ENCODE peak calls at places on chromosomes 16 and 17, in five cellular contexts. One of them, this sample, is unnamed.

GRCh38 chr16:55532227-55532626 is 23.4 kb downstream of the LPCAT2 start:
- DNase-seq in effector memory CD4-positive, alpha-beta T cell: no peak
- DNase-seq in right lobe of liver: no peak
- DNase-seq in MM.1S: no peak
- DNase-seq in CD4-positive, alpha-beta T cell: no peak
- DNase-seq in this sample: no peak

GRCh38 chr16:27154573-27155521 is 48.5 kb upstream of the KDM8 start:
- DNase-seq in effector memory CD4-positive, alpha-beta T cell: peak
- DNase-seq in right lobe of liver: peak
- DNase-seq in MM.1S: peak
- DNase-seq in CD4-positive, alpha-beta T cell: peak
- DNase-seq in this sample: peak

GRCh38 chr17:73770115-73770848 is 126.0 kb upstream of the SDK2 start:
- DNase-seq in effector memory CD4-positive, alpha-beta T cell: no peak
- DNase-seq in right lobe of liver: peak
- DNase-seq in MM.1S: no peak
- DNase-seq in CD4-positive, alpha-beta T cell: no peak
- DNase-seq in this sample: no peak

GRCh38 chr17:17466511-17466910 is 10.3 kb upstream of the MED9 start:
- DNase-seq in effector memory CD4-positive, alpha-beta T cell: no peak
- DNase-seq in right lobe of liver: no peak
- DNase-seq in MM.1S: no peak
- DNase-seq in CD4-positive, alpha-beta T cell: no peak
- DNase-seq in this sample: no peak

GRCh38 chr17:2700491-2701141 is 10.9 kb downstream of the CLUH start:
- DNase-seq in effector memory CD4-positive, alpha-beta T cell: no peak
- DNase-seq in right lobe of liver: peak
- DNase-seq in MM.1S: no peak
- DNase-seq in CD4-positive, alpha-beta T cell: no peak
- DNase-seq in this sample: peak

GRCh38 chr17:16910341-16910740 is 61.6 kb downstream of the TNFRSF13B start:
- DNase-seq in effector memory CD4-positive, alpha-beta T cell: no peak
- DNase-seq in right lobe of liver: no peak
- DNase-seq in MM.1S: no peak
- DNase-seq in CD4-positive, alpha-beta T cell: no peak
- DNase-seq in this sample: no peak

GRCh38 chr17:9729034-9729650 is 62.2 kb downstream of the DHRS7C start:
- DNase-seq in effector memory CD4-positive, alpha-beta T cell: no peak
- DNase-seq in right lobe of liver: no peak
- DNase-seq in MM.1S: peak
- DNase-seq in CD4-positive, alpha-beta T cell: no peak
- DNase-seq in this sample: no peak

GRCh38 chr16:27448531-27449433 is 46.8 kb downstream of the IL21R start:
- DNase-seq in effector memory CD4-positive, alpha-beta T cell: no peak
- DNase-seq in right lobe of liver: no peak
- DNase-seq in MM.1S: no peak
- DNase-seq in CD4-positive, alpha-beta T cell: no peak
- DNase-seq in this sample: no peak

GRCh38 chr16:23423496-23424049 is 29.4 kb downstream of the COG7 start:
- DNase-seq in effector memory CD4-positive, alpha-beta T cell: no peak
- DNase-seq in right lobe of liver: no peak
- DNase-seq in MM.1S: no peak
- DNase-seq in CD4-positive, alpha-beta T cell: no peak
- DNase-seq in this sample: peak

GRCh38 chr17:62614142-62614541 is 13.3 kb upstream of the MRC2 start:
- DNase-seq in effector memory CD4-positive, alpha-beta T cell: no peak
- DNase-seq in right lobe of liver: peak
- DNase-seq in MM.1S: no peak
- DNase-seq in CD4-positive, alpha-beta T cell: no peak
- DNase-seq in this sample: no peak

DNA sequence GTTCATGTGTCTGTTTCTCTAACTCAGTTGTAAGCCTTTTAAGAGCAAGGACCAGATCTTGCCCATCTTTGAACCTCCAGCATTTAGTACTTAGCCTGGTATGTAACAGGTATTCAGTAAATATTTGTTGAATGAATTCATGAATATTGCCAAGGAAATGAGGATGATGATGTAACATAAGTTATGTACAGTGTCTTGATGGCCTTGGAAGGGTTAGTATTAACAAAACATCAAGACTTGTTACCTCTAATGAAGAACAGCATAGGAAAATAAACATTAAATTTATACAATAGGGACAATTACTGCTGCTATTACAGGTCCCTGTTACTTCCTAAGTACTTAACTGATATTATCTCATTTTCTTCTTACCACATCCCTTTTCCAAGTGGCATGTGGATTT is 77.2 kb upstream of the SMIM36 start:
- DNase-seq in effector memory CD4-positive, alpha-beta T cell: no peak
- DNase-seq in right lobe of liver: no peak
- DNase-seq in MM.1S: no peak
- DNase-seq in CD4-positive, alpha-beta T cell: no peak
- DNase-seq in this sample: no peak
- H3K27ac ChIP-seq in effector memory CD4-positive, alpha-beta T cell: no peak
- H3K27ac ChIP-seq in right lobe of liver: no peak
- H3K27ac ChIP-seq in MM.1S: no peak
- H3K27ac ChIP-seq in CD4-positive, alpha-beta T cell: no peak
- H3K27ac ChIP-seq in this sample: no peak

GRCh38 chr17:66508896-66509843 is 206.8 kb downstream of the PRKCA start:
- DNase-seq in effector memory CD4-positive, alpha-beta T cell: no peak
- DNase-seq in right lobe of liver: peak
- DNase-seq in MM.1S: no peak
- DNase-seq in CD4-positive, alpha-beta T cell: no peak
- DNase-seq in this sample: no peak
- H3K27ac ChIP-seq in effector memory CD4-positive, alpha-beta T cell: peak
- H3K27ac ChIP-seq in right lobe of liver: peak
- H3K27ac ChIP-seq in MM.1S: no peak
- H3K27ac ChIP-seq in CD4-positive, alpha-beta T cell: no peak
- H3K27ac ChIP-seq in this sample: peak

GRCh38 chr16:3454631-3455147 is 11.2 kb downstream of the NAA60 start:
- DNase-seq in effector memory CD4-positive, alpha-beta T cell: no peak
- DNase-seq in right lobe of liver: no peak
- DNase-seq in MM.1S: no peak
- DNase-seq in CD4-positive, alpha-beta T cell: no peak
- DNase-seq in this sample: no peak

GRCh38 chr16:3457434-3458252 is 14.2 kb downstream of the NAA60 start:
- DNase-seq in effector memory CD4-positive, alpha-beta T cell: peak
- DNase-seq in right lobe of liver: peak
- DNase-seq in MM.1S: peak
- DNase-seq in CD4-positive, alpha-beta T cell: peak
- DNase-seq in this sample: peak

GRCh38 chr16:3458278-3458851 is 14.9 kb downstream of the NAA60 start:
- DNase-seq in effector memory CD4-positive, alpha-beta T cell: no peak
- DNase-seq in right lobe of liver: peak
- DNase-seq in MM.1S: no peak
- DNase-seq in CD4-positive, alpha-beta T cell: no peak
- DNase-seq in this sample: no peak

GRCh38 chr16:3454093-3454492 is 10.6 kb downstream of the NAA60 start:
- DNase-seq in effector memory CD4-positive, alpha-beta T cell: no peak
- DNase-seq in right lobe of liver: no peak
- DNase-seq in MM.1S: no peak
- DNase-seq in CD4-positive, alpha-beta T cell: no peak
- DNase-seq in this sample: no peak

GRCh38 chr16:3456374-3456773 is 12.9 kb downstream of the NAA60 start:
- DNase-seq in effector memory CD4-positive, alpha-beta T cell: no peak
- DNase-seq in right lobe of liver: no peak
- DNase-seq in MM.1S: no peak
- DNase-seq in CD4-positive, alpha-beta T cell: no peak
- DNase-seq in this sample: no peak
- H3K27ac ChIP-seq in effector memory CD4-positive, alpha-beta T cell: no peak
- H3K27ac ChIP-seq in right lobe of liver: peak
- H3K27ac ChIP-seq in MM.1S: no peak
- H3K27ac ChIP-seq in CD4-positive, alpha-beta T cell: no peak
- H3K27ac ChIP-seq in this sample: no peak

DNA sequence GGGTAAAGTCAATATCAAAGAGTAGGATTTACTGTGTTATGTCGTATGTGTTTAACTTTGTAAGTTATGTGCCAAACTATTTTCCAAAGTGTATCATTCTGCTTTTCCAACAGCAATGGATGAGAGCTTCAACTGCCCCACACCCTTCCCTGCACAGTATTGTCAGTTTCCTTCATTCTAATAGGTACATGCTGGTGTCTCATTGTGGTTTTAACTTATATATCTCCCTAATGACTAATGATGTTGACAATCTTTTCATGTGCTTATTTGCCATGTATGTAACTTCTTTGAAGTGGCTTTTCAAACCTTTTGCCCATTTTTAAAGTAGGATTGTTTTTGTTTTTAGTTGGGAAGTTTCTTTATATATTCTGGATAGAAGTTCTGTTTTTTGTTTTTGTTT is 3.8 kb downstream of the DDX19B start:
- DNase-seq in effector memory CD4-positive, alpha-beta T cell: no peak
- DNase-seq in right lobe of liver: no peak
- DNase-seq in MM.1S: no peak
- DNase-seq in CD4-positive, alpha-beta T cell: no peak
- DNase-seq in this sample: no peak
- H3K27ac ChIP-seq in effector memory CD4-positive, alpha-beta T cell: no peak
- H3K27ac ChIP-seq in right lobe of liver: no peak
- H3K27ac ChIP-seq in MM.1S: no peak
- H3K27ac ChIP-seq in CD4-positive, alpha-beta T cell: no peak
- H3K27ac ChIP-seq in this sample: no peak

This sample was measured in Peyer's patch.